ENCODE peak calls at places on chromosome 21, in eight cellular contexts. G, M, C, O, S, V, Z and U are unnamed samples.

GRCh38 chr21:45158491-45159423 is 84.4 kb downstream of the ADARB1 start:
- DNase-seq in M (no peak), C (peak), O (no peak), V (no peak), Z (no peak), G (no peak), S (peak), U (no peak)

GRCh38 chr21:28605138-28605537 is 387.5 kb downstream of the LTN1 start:
- DNase-seq in C (no peak), O (no peak), G (no peak), V (no peak), Z (no peak), M (no peak), S (no peak), U (no peak)

GRCh38 chr21:43667191-43667904 is 8.0 kb downstream of the RRP1B start:
- DNase-seq in O (no peak), M (no peak), C (no peak), V (no peak), G (no peak), Z (no peak), S (no peak), U (no peak)

GRCh38 chr21:44892536-44893277 is 19.2 kb upstream of the PTTG1IP start:
- DNase-seq in Z (peak), G (peak), O (no peak), C (peak), S (no peak), M (peak), V (peak), U (no peak)

GRCh38 chr21:43853851-43854772 is 10.9 kb upstream of the AGPAT3 start:
- DNase-seq in S (no peak), O (no peak), G (no peak), M (no peak), Z (no peak), V (no peak), C (no peak), U (no peak)

GRCh38 chr21:9774347-9774746 is 747.0 kb upstream of the TPTE start:
- DNase-seq in G (no peak), Z (no peak), S (peak), M (no peak), V (no peak), O (no peak), C (no peak), U (no peak)

GRCh38 chr21:29190920-29191319 is 60.5 kb downstream of the MAP3K7CL start:
- DNase-seq in M (no peak), G (no peak), O (peak), Z (no peak), S (no peak), C (no peak), V (no peak), U (no peak)

GRCh38 chr21:37367758-37368535 is 1.4 kb downstream of the DYRK1A start:
- DNase-seq in V (peak), Z (peak), O (no peak), S (no peak), G (peak), C (peak), M (peak), U (peak)

GRCh38 chr21:36504067-36505058 is 24.4 kb upstream of the CLDN14 start:
- DNase-seq in V (peak), M (no peak), O (peak), C (no peak), S (no peak), G (peak), Z (peak), U (no peak)

GRCh38 chr21:28142692-28143091 is 850.0 kb downstream of the LTN1 start:
- DNase-seq in M (no peak), C (no peak), S (no peak), G (no peak), V (no peak), O (no peak), Z (peak), U (no peak)

GRCh38 chr21:36747815-36748381 is 49.0 kb downstream of the SIM2 start:
- DNase-seq in G (peak), S (no peak), Z (peak), C (peak), M (no peak), O (peak), V (peak), U (no peak)

GRCh38 chr21:26966360-26966977 is 419 bp downstream of the ADAMTS5 start:
- DNase-seq in O (no peak), Z (no peak), M (no peak), C (peak), S (no peak), G (no peak), V (peak), U (peak)

GRCh38 chr21:42526379-42526727 is 12.7 kb downstream of the SLC37A1 start:
- DNase-seq in Z (no peak), S (no peak), G (peak), V (no peak), M (peak), O (peak), C (no peak), U (peak)

GRCh38 chr21:28991861-28992525 is 684 bp downstream of the LTN1 start:
- DNase-seq in V (no peak), M (no peak), Z (no peak), S (no peak), G (no peak), O (peak), C (no peak), U (no peak)

GRCh38 chr21:35256468-35256988 is 207.4 kb upstream of the RUNX1 start:
- DNase-seq in V (no peak), S (peak), G (peak), O (peak), M (peak), Z (peak), C (no peak), U (peak)

GRCh38 chr21:26883768-26884167 is 38.6 kb upstream of the ADAMTS1 start:
- DNase-seq in O (no peak), M (no peak), S (no peak), C (no peak), G (no peak), Z (no peak), V (no peak), U (no peak)

GRCh38 chr21:29638761-29639327 is 301.0 kb downstream of the GRIK1 start:
- DNase-seq in M (no peak), V (no peak), Z (no peak), S (no peak), G (no peak), O (no peak), C (no peak), U (no peak)

GRCh38 chr21:25461730-25462129 is 145.6 kb downstream of the MRPL39 start:
- DNase-seq in C (no peak), G (no peak), V (no peak), O (no peak), M (no peak), Z (peak), S (no peak), U (no peak)

GRCh38 chr21:26965567-26966359 is 1.1 kb downstream of the ADAMTS5 start:
- DNase-seq in S (no peak), M (peak), C (peak), G (peak), Z (no peak), V (peak), O (no peak), U (peak)

GRCh38 chr21:45161039-45161945 is 86.9 kb downstream of the ADARB1 start:
- DNase-seq in C (no peak), Z (no peak), M (no peak), S (peak), V (no peak), G (no peak), O (no peak), U (peak)

GRCh38 chr21:42997053-42997452 is 22.7 kb downstream of the PKNOX1 start:
- DNase-seq in M (no peak), Z (no peak), C (no peak), S (no peak), O (no peak), V (no peak), G (peak), U (peak)

GRCh38 chr21:16055012-16055411 is 325.2 kb downstream of the USP25 start:
- DNase-seq in Z (no peak), M (no peak), V (no peak), C (no peak), S (no peak), O (no peak), G (no peak), U (no peak)

GRCh38 chr21:37944492-37944891 is 28.2 kb upstream of the KCNJ6 start:
- DNase-seq in S (peak), V (no peak), G (no peak), M (no peak), Z (no peak), O (no peak), C (no peak), U (no peak)

GRCh38 chr21:42557420-42557819 is 43.8 kb downstream of the SLC37A1 start:
- DNase-seq in S (no peak), M (no peak), C (no peak), G (no peak), V (no peak), Z (no peak), O (no peak), U (peak)

GRCh38 chr21:28325618-28326017 is 667.1 kb downstream of the LTN1 start:
- DNase-seq in Z (no peak), C (no peak), V (peak), M (no peak), S (no peak), G (no peak), O (no peak), U (no peak)

GRCh38 chr21:43190544-43191340 is 21.9 kb downstream of the CRYAA start:
- DNase-seq in O (no peak), G (no peak), C (no peak), Z (no peak), V (no peak), S (no peak), M (no peak), U (peak)

GRCh38 chr21:42125571-42126544 is 54.7 kb downstream of the UMODL1 start:
- DNase-seq in G (no peak), O (peak), V (peak), S (no peak), C (no peak), M (no peak), Z (no peak), U (no peak)

GRCh38 chr21:35329940-35330670 is 281.0 kb upstream of the RUNX1 start:
- DNase-seq in O (no peak), V (no peak), S (peak), G (no peak), C (no peak), Z (no peak), M (no peak), U (no peak)

GRCh38 chr21:17688912-17689874 is 76.5 kb upstream of the BTG3 start:
- DNase-seq in V (peak), S (no peak), M (peak), Z (no peak), C (peak), G (peak), O (peak), U (no peak)
- TF ChIP-seq CTCF in V (peak), S (no peak), M (no peak), Z (no peak), C (peak), G (no peak), O (peak), U (no peak)

GRCh38 chr21:38958940-38959685 is 153.4 kb downstream of the ETS2 start:
- DNase-seq in O (peak), M (no peak), G (peak), C (no peak), S (no peak), Z (no peak), V (no peak), U (peak)
- TF ChIP-seq POLR2AphosphoS5 in O (no peak), M (peak), G (peak), C (no peak), S (peak), Z (no peak), V (no peak), U (peak)

GRCh38 chr21:32690085-32690484 is 37.7 kb downstream of the SYNJ1 start:
- DNase-seq in G (no peak), V (no peak), O (no peak), Z (no peak), C (no peak), S (no peak), M (no peak), U (no peak)

GRCh38 chr21:32693581-32693980 is 34.2 kb downstream of the SYNJ1 start:
- DNase-seq in Z (no peak), S (no peak), V (no peak), C (no peak), G (no peak), M (no peak), O (no peak), U (no peak)

GRCh38 chr21:32682696-32683474 is 44.9 kb downstream of the SYNJ1 start:
- DNase-seq in M (no peak), G (no peak), S (no peak), C (no peak), O (no peak), Z (no peak), V (no peak), U (no peak)

DNA sequence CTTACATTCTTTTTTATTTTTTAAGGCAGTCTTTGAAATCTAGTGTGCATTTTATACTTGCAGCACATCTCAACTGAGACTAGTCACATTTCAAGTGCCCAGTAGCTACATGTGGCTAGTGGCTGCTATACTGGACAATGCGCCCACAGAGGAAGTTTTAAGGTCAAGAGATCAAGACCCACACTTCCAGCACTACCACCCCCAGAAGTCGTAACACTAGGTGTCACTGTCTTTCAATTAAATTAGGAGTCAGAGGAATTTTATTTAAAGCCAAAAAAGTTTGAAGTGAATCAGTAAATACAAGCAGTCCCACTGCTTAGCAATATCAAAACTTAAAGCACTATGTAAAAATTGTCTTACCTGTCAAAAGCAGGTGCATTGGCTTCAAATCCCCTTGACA is 39.9 kb downstream of the SYNJ1 start:
- DNase-seq in O (no peak), M (no peak), S (no peak), G (no peak), C (no peak), V (peak), Z (peak), U (no peak)
- TF ChIP-seq CTCF in O (no peak), M (no peak), S (no peak), G (no peak), C (no peak), V (peak), Z (no peak), U (no peak)

GRCh38 chr21:14757533-14758327 is 211.6 kb upstream of the SAMSN1 start:
- DNase-seq in Z (no peak), O (no peak), G (no peak), S (no peak), C (no peak), M (no peak), V (no peak), U (no peak)
- TF ChIP-seq POLR2AphosphoS5 in Z (no peak), O (no peak), G (no peak), S (no peak), C (no peak), M (no peak), V (no peak), U (no peak)

DNA sequence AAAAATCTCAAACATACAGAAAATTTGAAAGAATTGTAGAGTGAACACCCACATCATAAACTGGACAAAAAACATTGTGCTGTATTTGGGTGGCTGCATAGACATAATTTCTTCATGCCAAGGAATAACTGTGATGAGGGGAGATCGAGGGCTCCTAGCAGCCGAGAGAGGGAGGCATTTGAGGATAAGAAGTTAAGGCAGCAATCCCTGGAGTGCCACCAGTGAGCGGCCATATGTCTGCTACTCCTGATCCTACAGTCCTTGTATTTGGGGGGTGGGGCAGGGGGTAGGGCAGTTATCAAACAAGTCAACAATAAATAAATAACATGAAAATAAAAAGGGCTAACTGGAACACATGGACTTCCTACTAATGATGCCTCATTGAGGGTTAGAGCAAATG is 54.5 kb downstream of the ATP5PO start:
- DNase-seq in C (no peak), V (no peak), S (no peak), G (no peak), O (no peak), Z (no peak), M (no peak), U (no peak)
- TF ChIP-seq CTCF in C (no peak), V (no peak), S (no peak), G (no peak), O (no peak), Z (no peak), M (no peak), U (no peak)

GRCh38 chr21:31078216-31078615 is 39.9 kb upstream of the KRTAP19-8 start:
- DNase-seq in S (no peak), G (no peak), O (no peak), C (no peak), M (no peak), V (no peak), Z (no peak), U (no peak)

GRCh38 chr21:31078796-31079195 is 40.5 kb upstream of the KRTAP19-8 start:
- DNase-seq in S (peak), G (no peak), V (no peak), M (no peak), C (no peak), O (no peak), Z (no peak), U (no peak)

GRCh38 chr21:31072486-31072885 is 34.2 kb upstream of the KRTAP19-8 start:
- DNase-seq in M (no peak), V (no peak), Z (no peak), S (peak), G (no peak), O (no peak), C (no peak), U (no peak)

GRCh38 chr21:31075844-31076243 is 37.6 kb upstream of the KRTAP19-8 start:
- DNase-seq in S (no peak), O (no peak), Z (no peak), V (no peak), M (no peak), C (no peak), G (no peak), U (no peak)
- TF ChIP-seq POLR2AphosphoS5 in S (no peak), O (no peak), Z (no peak), V (no peak), M (no peak), C (no peak), G (no peak), U (no peak)

GRCh38 chr21:20040768-20041167 is 957.4 kb upstream of the NCAM2 start:
- DNase-seq in V (peak), Z (peak), S (no peak), G (no peak), C (no peak), O (no peak), M (no peak), U (no peak)
- TF ChIP-seq CTCF in V (peak), Z (no peak), S (no peak), G (peak), C (peak), O (no peak), M (no peak), U (no peak)

GRCh38 chr21:46229133-46229922 is 754 bp upstream of the LSS start:
- DNase-seq in V (peak), O (peak), Z (peak), G (no peak), C (no peak), S (no peak), M (no peak), U (peak)
- TF ChIP-seq POLR2AphosphoS5 in V (peak), O (peak), Z (no peak), G (no peak), C (peak), S (no peak), M (no peak), U (no peak)

GRCh38 chr21:40616377-40616704 is 230.6 kb downstream of the DSCAM start:
- DNase-seq in O (no peak), S (no peak), C (no peak), V (no peak), M (no peak), G (no peak), Z (no peak), U (no peak)

GRCh38 chr21:40618216-40618615 is 228.7 kb downstream of the DSCAM start:
- DNase-seq in S (no peak), V (no peak), O (no peak), Z (no peak), C (no peak), M (no peak), G (no peak), U (no peak)

GRCh38 chr21:40620386-40621145 is 226.4 kb downstream of the DSCAM start:
- DNase-seq in S (no peak), V (no peak), O (no peak), M (no peak), Z (no peak), G (no peak), C (no peak), U (no peak)

DNA sequence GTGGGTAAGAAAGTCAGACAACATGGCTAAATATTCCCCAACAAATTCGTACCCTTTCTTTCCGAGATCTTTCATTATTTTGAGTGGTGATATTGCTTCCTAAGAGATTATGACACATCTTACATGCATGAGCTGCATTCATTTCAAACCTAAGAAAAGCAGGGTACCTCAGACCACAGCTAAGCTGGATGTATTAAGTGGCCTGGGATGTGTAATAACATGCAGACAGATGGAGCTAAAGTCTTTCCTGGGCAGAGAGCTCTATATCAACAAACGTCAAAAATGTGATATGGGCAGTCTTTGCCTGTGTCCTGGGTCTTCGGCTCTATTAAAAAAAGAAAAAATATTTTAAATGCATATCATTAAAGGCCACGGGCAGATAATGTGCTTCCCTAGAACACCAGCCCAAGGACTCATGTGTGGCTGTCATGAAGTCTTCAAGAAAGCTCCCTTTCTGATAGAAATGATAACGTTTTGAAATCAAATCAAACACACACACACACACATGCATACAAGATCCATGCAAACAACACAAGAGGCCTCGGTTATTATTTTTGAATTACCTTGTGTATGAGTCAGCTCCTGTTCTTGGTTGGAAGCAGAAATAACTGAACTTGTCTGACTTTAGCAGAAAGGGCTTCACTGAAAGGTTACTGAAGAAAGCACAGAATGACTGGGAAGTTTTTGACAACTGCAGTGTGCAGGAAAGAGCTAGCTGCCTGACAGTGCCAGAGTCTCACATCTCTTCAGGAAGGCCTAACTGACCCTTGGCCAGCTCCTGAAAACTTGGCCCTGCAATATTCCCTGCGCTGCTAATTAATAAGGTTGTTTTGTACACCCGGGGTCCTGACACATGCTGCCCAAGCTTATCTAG is 231.2 kb downstream of the DSCAM start:
- DNase-seq in S (no peak), V (no peak), M (no peak), C (no peak), O (no peak), Z (no peak), G (no peak), U (no peak)
- TF ChIP-seq CTCF in S (no peak), V (no peak), M (no peak), C (no peak), O (no peak), Z (no peak), G (no peak), U (no peak)

GRCh38 chr21:32372755-32373154 is 20.1 kb downstream of the URB1 start:
- DNase-seq in S (no peak), M (no peak), G (no peak), O (no peak), V (no peak), Z (peak), C (no peak), U (no peak)

GRCh38 chr21:32368386-32368785 is 24.4 kb downstream of the URB1 start:
- DNase-seq in Z (peak), S (no peak), M (no peak), G (no peak), V (no peak), O (no peak), C (no peak), U (no peak)

GRCh38 chr21:32370971-32371766 is 21.6 kb downstream of the URB1 start:
- DNase-seq in G (no peak), O (no peak), V (no peak), M (no peak), S (no peak), C (no peak), Z (peak), U (no peak)

GRCh38 chr21:32367158-32367557 is 25.7 kb downstream of the URB1 start:
- DNase-seq in G (no peak), S (no peak), C (no peak), O (no peak), Z (no peak), M (no peak), V (no peak), U (no peak)

DNA sequence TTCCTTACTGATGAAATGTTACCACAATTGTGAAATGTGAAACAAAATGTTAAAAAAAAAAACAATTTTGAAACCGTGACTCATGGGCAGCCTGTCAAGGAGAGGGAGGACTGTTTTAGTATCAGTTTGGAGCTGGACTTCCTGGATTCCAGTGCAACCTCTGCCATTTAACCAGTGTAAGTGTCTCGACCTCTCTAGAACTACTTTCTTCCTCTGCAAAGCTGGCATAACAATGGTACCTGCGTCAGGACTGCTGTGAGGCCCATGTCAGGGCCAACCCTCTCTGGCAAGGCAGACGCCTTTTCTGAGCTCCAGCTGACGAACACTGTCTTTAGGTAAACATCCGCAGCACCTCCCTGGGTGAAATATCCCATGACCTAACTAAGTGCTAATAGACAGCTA is 20.9 kb downstream of the URB1 start:
- DNase-seq in G (no peak), M (peak), O (no peak), Z (peak), S (no peak), C (no peak), V (no peak), U (peak)
- TF ChIP-seq POLR2AphosphoS5 in G (peak), M (peak), O (no peak), Z (no peak), S (peak), C (no peak), V (no peak), U (no peak)